ENCODE peak calls at places on chromosomes 7 and 10, in nine cellular contexts. H is SK-N-SH, J is esophagus muscularis mucosa, V is Panc1, N is prostate gland, Y is spleen, T is HepG2, F is HCT116, L is sigmoid colon. Q is an unnamed sample.

GRCh38 chr7:138169441-138169851 is 93.2 kb downstream of the AKR1D1 start:
- DNase-seq in H (no peak), J (no peak), V (no peak), N (no peak), Y (no peak), T (no peak), F (no peak), L (no peak), Q (peak)

GRCh38 chr7:27535795-27536194 is 126.9 kb downstream of the HIBADH start:
- DNase-seq in H (no peak), J (no peak), V (no peak), N (no peak), Y (no peak), T (no peak), F (no peak), L (no peak), Q (no peak)

GRCh38 chr10:122112021-122112616 is 123.2 kb downstream of the TACC2 start:
- DNase-seq in H (no peak), J (no peak), V (no peak), N (no peak), Y (no peak), T (no peak), F (peak), L (no peak), Q (no peak)

GRCh38 chr7:136303162-136303561 is 326.0 kb upstream of the MTPN start:
- DNase-seq in H (no peak), J (no peak), V (no peak), N (no peak), Y (no peak), T (no peak), F (no peak), L (no peak), Q (no peak)

GRCh38 chr7:32019008-32019578 is 51.1 kb downstream of the PDE1C start:
- DNase-seq in H (no peak), J (no peak), V (no peak), N (no peak), Y (no peak), T (peak), F (no peak), L (no peak), Q (no peak)

GRCh38 chr10:98748298-98748697 is 301.6 kb upstream of the HPS1 start:
- DNase-seq in H (peak), J (no peak), V (peak), N (peak), Y (no peak), T (peak), F (peak), L (no peak), Q (peak)

GRCh38 chr10:114779803-114780609 is 41.6 kb upstream of the FHIP2A start:
- DNase-seq in H (no peak), J (no peak), V (peak), N (peak), Y (no peak), T (peak), F (peak), L (no peak), Q (no peak)

GRCh38 chr10:105146436-105146835 is 505.3 kb downstream of the SORCS3 start:
- DNase-seq in H (no peak), J (no peak), V (no peak), N (no peak), Y (no peak), T (no peak), F (no peak), L (no peak), Q (no peak)

GRCh38 chr10:101216207-101216607 is 13.1 kb downstream of the LBX1 start:
- DNase-seq in H (peak), J (no peak), V (no peak), N (no peak), Y (no peak), T (no peak), F (no peak), L (no peak), Q (peak)

GRCh38 chr7:100475549-100475948 is 3.5 kb downstream of the TSC22D4 start:
- DNase-seq in H (peak), J (no peak), V (no peak), N (no peak), Y (peak), T (no peak), F (no peak), L (no peak), Q (no peak)

GRCh38 chr7:100471021-100471420 is 7.0 kb upstream of the SPACDR start:
- DNase-seq in H (peak), J (no peak), V (no peak), N (peak), Y (no peak), T (no peak), F (no peak), L (no peak), Q (no peak)

GRCh38 chr7:100476108-100476780 is 2.8 kb downstream of the TSC22D4 start:
- DNase-seq in H (peak), J (no peak), V (no peak), N (no peak), Y (peak), T (no peak), F (no peak), L (no peak), Q (no peak)

GRCh38 chr7:100472121-100472851 is 6.7 kb downstream of the TSC22D4 start:
- DNase-seq in H (no peak), J (no peak), V (no peak), N (no peak), Y (no peak), T (no peak), F (no peak), L (no peak), Q (no peak)

DNA sequence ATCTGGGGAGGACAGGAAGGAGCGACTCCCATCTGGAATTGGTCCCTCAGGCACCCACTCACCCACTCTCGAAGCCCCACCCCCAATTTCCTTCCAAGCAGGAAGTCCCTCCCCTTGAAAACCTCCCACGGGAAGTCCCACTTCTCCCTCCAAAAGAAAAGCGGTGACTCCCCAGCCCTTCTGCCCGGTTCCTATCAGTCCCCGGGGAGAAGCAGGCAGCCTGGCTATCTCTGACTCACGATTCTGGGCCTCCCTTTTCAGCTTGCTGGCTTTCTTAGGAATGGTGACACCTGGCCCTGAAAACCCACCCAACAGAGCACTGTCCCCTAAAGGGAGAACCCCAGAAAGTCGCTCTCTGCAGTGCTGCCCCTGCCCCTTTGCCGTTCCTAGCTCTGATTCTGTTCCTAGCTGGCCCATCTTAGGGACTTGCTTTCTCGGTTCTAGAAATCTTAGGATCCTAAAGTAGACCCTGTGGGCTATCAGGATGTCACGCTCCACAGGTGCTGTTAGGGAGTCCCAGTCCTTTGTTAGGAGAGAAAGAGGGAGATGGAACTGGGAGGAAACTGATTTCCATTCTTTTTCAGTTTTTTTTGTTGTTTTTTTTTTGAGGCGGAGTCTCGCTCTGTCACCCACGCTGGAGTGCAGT is 6.0 kb downstream of the TSC22D4 start:
- DNase-seq in H (peak), J (no peak), V (no peak), N (no peak), Y (no peak), T (no peak), F (no peak), L (no peak), Q (no peak)
- TF ChIP-seq POLR2AphosphoS5 in H (no peak), J (no peak), V (no peak), N (no peak), Y (peak), T (no peak), F (no peak), L (no peak), Q (no peak)

DNA sequence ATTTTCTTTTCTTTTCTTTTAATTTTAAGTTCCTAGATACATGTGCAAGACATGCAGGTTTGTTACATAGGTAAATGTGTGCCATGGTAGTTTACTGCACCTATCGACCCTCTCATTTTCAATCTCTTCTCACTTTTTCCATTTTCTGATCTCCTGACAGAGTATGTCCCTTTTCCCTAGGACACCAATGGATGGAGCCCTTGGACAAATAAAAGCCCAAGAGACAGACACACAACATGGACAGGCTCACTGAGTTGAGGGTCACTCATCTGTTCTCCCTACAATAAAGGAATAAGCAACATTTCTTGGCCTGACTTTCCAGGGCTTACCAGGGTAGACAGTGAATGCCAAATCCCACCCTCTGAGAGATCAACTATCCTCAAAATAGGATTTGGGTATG is 15.2 kb upstream of the UBE2D1 start:
- DNase-seq in H (no peak), J (no peak), V (no peak), N (no peak), Y (no peak), T (peak), F (no peak), L (no peak), Q (no peak)
- TF ChIP-seq CTCF in H (no peak), J (no peak), V (no peak), N (no peak), Y (no peak), T (peak), F (no peak), L (no peak), Q (no peak)

GRCh38 chr7:23356168-23356567 is 57.0 kb downstream of the MALSU1 start:
- DNase-seq in H (no peak), J (no peak), V (no peak), N (no peak), Y (no peak), T (no peak), F (no peak), L (no peak), Q (no peak)

GRCh38 chr7:23349484-23350157 is 50.5 kb downstream of the MALSU1 start:
- DNase-seq in H (peak), J (no peak), V (no peak), N (no peak), Y (no peak), T (no peak), F (peak), L (no peak), Q (no peak)

GRCh38 chr7:23356726-23357125 is 57.6 kb downstream of the MALSU1 start:
- DNase-seq in H (no peak), J (no peak), V (no peak), N (no peak), Y (no peak), T (no peak), F (no peak), L (no peak), Q (no peak)

GRCh38 chr7:23350466-23350865 is 51.3 kb downstream of the MALSU1 start:
- DNase-seq in H (no peak), J (no peak), V (no peak), N (no peak), Y (no peak), T (no peak), F (no peak), L (no peak), Q (no peak)

GRCh38 chr7:23353172-23353571 is 54.0 kb downstream of the MALSU1 start:
- DNase-seq in H (no peak), J (no peak), V (no peak), N (no peak), Y (no peak), T (no peak), F (no peak), L (no peak), Q (no peak)
- TF ChIP-seq POLR2AphosphoS5 in H (no peak), J (no peak), V (no peak), N (no peak), Y (no peak), T (no peak), F (no peak), L (no peak), Q (no peak)

GRCh38 chr10:17410907-17411306 is 43.5 kb downstream of the ST8SIA6 start:
- DNase-seq in H (no peak), J (no peak), V (no peak), N (no peak), Y (no peak), T (no peak), F (no peak), L (no peak), Q (no peak)

GRCh38 chr10:17407040-17407439 is 47.4 kb downstream of the ST8SIA6 start:
- DNase-seq in H (no peak), J (no peak), V (no peak), N (no peak), Y (no peak), T (no peak), F (no peak), L (no peak), Q (no peak)

GRCh38 chr10:17412323-17412722 is 42.1 kb downstream of the ST8SIA6 start:
- DNase-seq in H (no peak), J (no peak), V (no peak), N (no peak), Y (no peak), T (no peak), F (no peak), L (no peak), Q (peak)

GRCh38 chr10:17406036-17406834 is 48.2 kb downstream of the ST8SIA6 start:
- DNase-seq in H (no peak), J (peak), V (no peak), N (no peak), Y (no peak), T (no peak), F (no peak), L (no peak), Q (peak)

DNA sequence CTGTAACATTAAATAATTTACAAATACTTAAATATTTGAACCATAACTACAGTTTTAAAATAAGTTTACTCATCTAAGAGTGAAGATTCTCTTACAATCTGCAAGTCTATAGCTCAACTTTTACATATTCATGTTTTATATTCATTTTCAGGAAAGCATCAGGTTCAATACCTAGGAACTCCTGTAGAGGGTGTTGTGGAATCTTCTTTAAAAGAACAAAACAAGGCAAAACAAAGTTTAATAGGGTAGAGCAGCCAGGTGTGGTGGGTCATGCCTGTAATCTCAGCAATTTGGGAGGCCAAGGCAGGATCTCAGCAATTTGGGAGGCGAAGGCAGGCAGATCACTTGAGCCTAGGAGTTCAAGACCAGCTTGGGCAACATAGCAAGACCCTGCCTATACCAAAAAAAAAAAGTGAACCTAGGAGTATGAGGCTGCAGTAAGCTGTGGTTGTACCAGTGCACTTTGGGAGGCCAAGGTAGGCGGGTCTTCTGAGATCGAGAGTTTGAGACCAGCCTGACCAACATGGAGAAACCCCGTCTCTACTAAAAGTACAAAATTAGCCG is 45.1 kb downstream of the ST8SIA6 start:
- DNase-seq in H (no peak), J (no peak), V (no peak), N (no peak), Y (no peak), T (peak), F (no peak), L (no peak), Q (peak)
- TF ChIP-seq CTCF in H (peak), J (peak), V (peak), N (no peak), Y (peak), T (peak), F (peak), L (no peak), Q (peak)

DNA sequence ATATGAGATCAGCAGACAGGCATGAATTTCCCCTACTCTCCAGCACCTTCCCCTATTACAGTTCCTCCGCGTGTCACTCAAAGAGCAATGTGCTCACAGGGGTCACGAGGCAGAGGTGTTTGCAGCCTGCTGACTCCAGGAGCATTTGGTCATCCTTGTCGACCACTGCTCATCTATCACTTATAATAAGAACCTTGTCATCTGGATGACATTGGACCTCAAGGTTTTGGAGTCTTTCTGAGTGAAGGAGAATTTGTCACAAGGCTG is 32.9 kb upstream of the PLPP4 start:
- DNase-seq in H (no peak), J (no peak), V (no peak), N (no peak), Y (no peak), T (no peak), F (no peak), L (no peak), Q (no peak)
- TF ChIP-seq POLR2AphosphoS5 in H (no peak), J (no peak), V (no peak), N (no peak), Y (no peak), T (no peak), F (no peak), L (no peak), Q (no peak)

GRCh38 chr10:109127363-109127762 is 795.9 kb downstream of the XPNPEP1 start:
- DNase-seq in H (no peak), J (no peak), V (no peak), N (no peak), Y (no peak), T (no peak), F (no peak), L (no peak), Q (no peak)

GRCh38 chr10:109126541-109126940 is 796.8 kb downstream of the XPNPEP1 start:
- DNase-seq in H (no peak), J (no peak), V (no peak), N (no peak), Y (no peak), T (no peak), F (no peak), L (no peak), Q (no peak)

DNA sequence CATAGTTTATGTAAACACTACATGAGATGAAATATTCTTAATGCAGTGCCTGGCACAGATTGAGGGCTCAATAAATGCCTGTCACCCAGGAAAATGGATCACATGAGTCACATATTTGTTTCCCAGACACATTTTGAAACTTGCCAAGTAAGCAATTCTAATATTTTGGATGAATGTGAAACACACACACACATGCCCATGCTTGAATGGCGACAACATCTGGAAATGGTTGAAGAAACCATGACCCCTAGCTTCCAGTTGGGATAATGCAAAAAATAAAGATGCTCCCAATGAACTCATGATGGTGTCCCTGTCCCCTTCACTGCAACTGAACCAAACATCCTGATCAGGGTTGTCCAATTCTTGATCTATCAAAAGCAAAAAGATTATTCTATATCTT is 797.3 kb downstream of the XPNPEP1 start:
- DNase-seq in H (peak), J (no peak), V (no peak), N (no peak), Y (no peak), T (no peak), F (no peak), L (no peak), Q (peak)
- TF ChIP-seq CTCF in H (peak), J (no peak), V (no peak), N (no peak), Y (no peak), T (no peak), F (no peak), L (no peak), Q (peak)

GRCh38 chr7:100547872-100548271 is 8.9 kb downstream of the AGFG2 start:
- DNase-seq in H (peak), J (no peak), V (no peak), N (no peak), Y (no peak), T (no peak), F (no peak), L (no peak), Q (no peak)

GRCh38 chr7:100544949-100545635 is 6.1 kb downstream of the AGFG2 start:
- DNase-seq in H (no peak), J (no peak), V (no peak), N (peak), Y (no peak), T (peak), F (no peak), L (no peak), Q (no peak)

GRCh38 chr7:100546868-100547800 is 8.1 kb downstream of the AGFG2 start:
- DNase-seq in H (no peak), J (no peak), V (no peak), N (no peak), Y (no peak), T (no peak), F (no peak), L (no peak), Q (no peak)

GRCh38 chr7:100545636-100546128 is 6.7 kb downstream of the AGFG2 start:
- DNase-seq in H (peak), J (no peak), V (peak), N (peak), Y (no peak), T (peak), F (peak), L (peak), Q (peak)

DNA sequence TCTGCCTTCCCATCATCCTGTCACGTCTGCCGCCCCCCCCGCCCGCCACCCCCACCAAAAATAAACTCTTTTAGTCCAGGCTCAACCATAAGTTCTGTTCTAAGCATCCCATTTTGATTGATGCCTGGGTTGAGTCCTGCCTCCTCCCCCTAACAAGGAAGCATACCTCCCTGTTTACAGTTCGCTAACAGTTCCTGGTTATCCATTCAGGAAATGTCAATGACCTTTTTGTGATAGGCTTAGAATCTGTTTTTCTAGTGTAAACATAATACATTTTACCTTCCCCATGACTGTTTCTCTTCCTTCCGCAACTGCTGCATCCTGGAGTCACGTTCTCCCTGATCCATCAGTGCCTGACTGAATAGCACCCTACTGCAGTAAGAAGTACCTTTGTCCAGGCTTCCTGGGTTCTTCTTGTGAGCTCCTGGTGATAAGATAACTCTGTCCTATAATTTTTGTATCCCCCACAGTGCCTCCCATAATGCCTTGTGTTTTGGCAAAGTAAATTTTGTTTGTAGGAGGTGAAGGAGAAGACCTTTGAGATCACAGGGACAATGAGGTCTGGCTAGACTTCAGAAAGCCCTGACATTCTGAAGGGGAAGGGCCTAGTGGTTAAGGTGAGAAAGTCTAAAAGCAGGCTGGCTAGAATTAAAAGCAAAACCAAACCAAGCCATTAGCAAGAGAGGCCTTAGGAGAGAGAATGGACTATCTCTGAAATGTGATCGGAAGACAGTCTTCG is 7.3 kb downstream of the AGFG2 start:
- DNase-seq in H (no peak), J (no peak), V (no peak), N (no peak), Y (no peak), T (peak), F (no peak), L (no peak), Q (no peak)
- TF ChIP-seq POLR2AphosphoS5 in H (no peak), J (no peak), V (no peak), N (no peak), Y (peak), T (peak), F (no peak), L (no peak), Q (no peak)

DNA sequence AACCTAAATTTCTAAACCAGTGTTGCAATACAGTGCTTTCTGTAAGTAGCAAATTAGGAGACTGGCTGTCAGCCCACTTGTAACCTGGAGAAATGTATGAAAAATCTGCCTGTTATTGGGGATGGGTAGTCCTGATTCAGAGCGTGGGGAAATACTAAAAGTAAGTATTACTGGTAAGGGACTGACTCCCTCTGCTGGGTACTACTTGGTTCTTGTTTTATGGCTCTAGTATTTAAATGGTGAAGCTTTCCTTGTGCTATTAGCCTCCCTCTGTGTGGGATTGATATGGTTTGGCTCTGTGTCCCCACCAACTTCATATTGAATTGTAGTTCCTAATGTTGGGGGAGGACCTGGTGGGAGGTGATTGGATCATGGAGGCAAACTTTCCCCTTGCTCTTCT is 886.1 kb downstream of the SORCS1 start:
- DNase-seq in H (peak), J (no peak), V (no peak), N (no peak), Y (no peak), T (no peak), F (no peak), L (no peak), Q (peak)
- TF ChIP-seq CTCF in H (no peak), J (no peak), V (no peak), N (no peak), Y (no peak), T (no peak), F (no peak), L (no peak), Q (peak)

Q was measured in GM23338.